ENCODE peak calls at places on chromosomes 11 and 22, in five cellular contexts. Z is lung, Y is natural killer cell, M is Caco-2, E is chondrocyte. L is an unnamed sample.

GRCh38 chr11:93783767-93784151 is 323 bp upstream of the MED17 start:
- DNase-seq in E (no peak), Y (no peak), M (peak), Z (no peak), L (peak)

GRCh38 chr22:17486313-17486712 is 77.0 kb upstream of the SLC25A18 start:
- DNase-seq in E (no peak), Y (no peak), Z (no peak), M (no peak), L (no peak)

GRCh38 chr11:46674463-46675287 is 25.7 kb downstream of the ARHGAP1 start:
- DNase-seq in E (peak), Z (no peak), Y (no peak), M (peak), L (no peak)

GRCh38 chr22:39144101-39144815 is 8.2 kb downstream of the CBX7 start:
- DNase-seq in E (peak), Z (no peak), Y (peak), M (no peak), L (no peak)

GRCh38 chr11:36265793-36266628 is 23.2 kb downstream of the COMMD9 start:
- DNase-seq in E (no peak), Z (peak), M (peak), Y (peak), L (no peak)

GRCh38 chr11:130102457-130103249 is 33.0 kb downstream of the APLP2 start:
- DNase-seq in Y (no peak), M (no peak), E (no peak), Z (no peak), L (no peak)

GRCh38 chr22:17108256-17109112 is 12.7 kb downstream of the TMEM121B start:
- DNase-seq in Z (no peak), Y (no peak), E (peak), M (no peak), L (no peak)

GRCh38 chr22:20537325-20537756 is 29.9 kb downstream of the MED15 start:
- DNase-seq in Y (no peak), E (peak), M (no peak), Z (no peak), L (no peak)

GRCh38 chr11:101470881-101471535 is 112.8 kb downstream of the TRPC6 start:
- DNase-seq in E (no peak), M (peak), Z (no peak), Y (no peak), L (peak)

GRCh38 chr11:82577246-82577645 is 156.4 kb downstream of the FAM181B start:
- DNase-seq in Z (no peak), Y (no peak), M (no peak), E (no peak), L (no peak)

GRCh38 chr22:24580276-24580675 is 12.6 kb downstream of the LRRC75B start:
- DNase-seq in E (no peak), Y (no peak), Z (no peak), M (no peak), L (peak)

GRCh38 chr11:128604723-128605122 is 17.4 kb upstream of the ETS1 start:
- DNase-seq in Z (no peak), Y (no peak), E (no peak), M (no peak), L (no peak)

GRCh38 chr11:76067099-76067498 is 139.2 kb downstream of the WNT11 start:
- DNase-seq in M (no peak), E (no peak), Z (no peak), Y (no peak), L (no peak)

GRCh38 chr11:62879150-62879549 is 1.5 kb upstream of the SLC3A2 start:
- DNase-seq in E (no peak), Y (no peak), M (no peak), Z (no peak), L (no peak)

GRCh38 chr11:62879554-62879953 is 1.1 kb upstream of the SLC3A2 start:
- DNase-seq in Y (no peak), Z (peak), M (no peak), E (no peak), L (no peak)

GRCh38 chr11:62880231-62880802 is 379 bp upstream of the SLC3A2 start:
- DNase-seq in Z (peak), Y (no peak), E (no peak), M (no peak), L (peak)

GRCh38 chr11:62876712-62877111 is 4.0 kb upstream of the SLC3A2 start:
- DNase-seq in Z (no peak), Y (no peak), E (no peak), M (no peak), L (no peak)

GRCh38 chr11:62875698-62876483 is 4.8 kb upstream of the SLC3A2 start:
- DNase-seq in M (peak), E (no peak), Z (no peak), Y (no peak), L (no peak)
- TF ChIP-seq CTCF in M (no peak), E (peak), Z (no peak), Y (no peak), L (peak)

GRCh38 chr11:69011624-69012091 is 1.4 kb downstream of the MRGPRF start:
- DNase-seq in M (no peak), Z (no peak), E (peak), Y (no peak), L (no peak)

GRCh38 chr11:69012092-69013008 is 696 bp downstream of the MRGPRF start:
- DNase-seq in Y (no peak), Z (no peak), M (no peak), E (no peak), L (no peak)

GRCh38 chr11:69014084-69014935 is 1.3 kb upstream of the MRGPRF start:
- DNase-seq in M (no peak), Z (no peak), E (no peak), Y (no peak), L (peak)

GRCh38 chr11:69014936-69015549 is 2.0 kb upstream of the MRGPRF start:
- DNase-seq in E (no peak), M (no peak), Z (no peak), Y (no peak), L (no peak)

DNA sequence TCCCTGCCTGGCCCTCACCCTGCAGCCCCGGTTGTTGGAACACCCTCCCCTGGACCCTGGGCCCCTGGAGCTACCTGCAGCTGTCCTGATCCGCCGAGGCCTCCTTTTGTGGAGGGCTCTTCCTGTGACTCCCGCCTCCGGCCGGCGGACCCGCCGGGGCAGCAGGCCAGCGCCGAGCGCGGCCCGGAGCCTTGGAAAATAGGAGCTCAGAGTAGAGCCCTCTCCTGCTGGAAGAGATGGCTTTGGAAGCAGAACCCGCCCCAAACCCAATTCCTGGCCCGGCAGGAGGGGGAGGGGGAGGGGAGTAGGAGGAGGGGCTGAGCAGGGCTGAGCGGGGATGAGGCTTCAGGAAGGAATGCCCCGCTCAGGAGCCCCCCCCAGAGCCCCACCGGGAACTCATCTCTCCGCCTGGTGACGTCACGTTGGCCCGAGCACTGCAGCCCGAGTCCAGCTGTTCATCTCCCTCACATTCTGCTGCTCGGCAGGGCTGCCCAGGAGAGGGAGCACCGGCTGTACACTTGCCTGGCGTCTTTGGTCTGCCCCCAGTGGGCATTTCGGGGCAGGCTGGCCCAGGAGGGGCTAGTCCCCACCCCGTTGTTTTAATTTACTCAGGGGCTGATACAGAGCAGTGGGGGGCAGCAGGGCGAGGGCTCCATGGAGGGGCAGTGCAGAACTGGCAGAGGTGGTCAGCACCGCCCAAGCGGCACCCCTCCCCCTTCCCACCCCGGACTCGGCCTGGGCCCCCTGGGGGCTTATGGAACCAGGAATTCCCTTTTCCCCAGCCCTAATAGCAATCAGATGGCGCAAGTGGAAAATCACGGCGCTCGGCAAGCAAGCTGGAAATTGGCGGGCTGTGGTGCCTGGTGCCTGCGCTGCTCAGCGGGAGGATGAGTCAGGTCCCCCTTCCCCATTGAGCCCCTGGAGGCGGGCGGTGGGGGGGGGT is at the start of gene MRGPRF:
- DNase-seq in E (no peak), Y (no peak), M (no peak), Z (peak), L (peak)
- TF ChIP-seq CTCF in E (peak), Y (no peak), M (no peak), Z (no peak), L (peak)

GRCh38 chr22:31867386-31868153 is 76.8 kb upstream of the YWHAH start:
- DNase-seq in M (no peak), Z (no peak), Y (no peak), E (no peak), L (no peak)

GRCh38 chr22:31871475-31871874 is 72.9 kb upstream of the YWHAH start:
- DNase-seq in M (no peak), Z (no peak), E (no peak), Y (no peak), L (no peak)

GRCh38 chr22:31872209-31872608 is 72.1 kb upstream of the YWHAH start:
- DNase-seq in Z (no peak), Y (no peak), M (no peak), E (no peak), L (no peak)

GRCh38 chr22:31874821-31875220 is 69.5 kb upstream of the YWHAH start:
- DNase-seq in E (no peak), M (no peak), Z (no peak), Y (no peak), L (no peak)

DNA sequence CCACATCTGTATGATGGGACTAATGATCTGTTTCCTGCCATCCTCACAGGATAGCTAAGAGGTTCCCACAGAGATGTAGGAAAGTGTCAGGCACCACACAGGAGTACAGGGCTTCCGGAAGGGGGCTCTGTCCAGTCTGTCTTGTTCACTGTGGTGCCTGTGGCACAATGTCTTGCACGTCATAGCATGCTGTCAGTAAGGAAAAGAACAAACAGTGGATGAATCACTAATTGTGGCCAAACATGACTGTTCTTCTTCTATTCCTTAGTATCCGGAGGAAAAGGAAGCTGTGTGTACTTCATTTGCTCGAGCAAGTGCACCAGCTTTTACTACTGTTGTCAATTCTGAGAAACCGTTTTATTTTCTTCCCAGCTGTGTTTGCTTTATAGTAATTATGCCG is 73.4 kb upstream of the YWHAH start:
- DNase-seq in M (no peak), Y (no peak), Z (no peak), E (no peak), L (no peak)
- TF ChIP-seq CTCF in M (no peak), Y (no peak), Z (no peak), E (no peak), L (peak)

GRCh38 chr11:5611627-5612026 is 13.2 kb upstream of the TRIM34 start:
- DNase-seq in Y (no peak), Z (no peak), M (no peak), E (no peak), L (no peak)
- TF ChIP-seq CTCF in Y (no peak), Z (no peak), M (no peak), E (no peak), L (no peak)

GRCh38 chr11:89508544-89508943 is 17.4 kb upstream of the NOX4 start:
- DNase-seq in E (no peak), Z (no peak), Y (no peak), M (no peak), L (no peak)
- TF ChIP-seq CTCF in E (no peak), Z (no peak), Y (no peak), M (no peak), L (no peak)

GRCh38 chr11:63023415-63023814 is 7.8 kb upstream of the SLC22A8 start:
- DNase-seq in E (no peak), Y (no peak), Z (no peak), M (no peak), L (no peak)

GRCh38 chr11:63022422-63022821 is 6.8 kb upstream of the SLC22A8 start:
- DNase-seq in M (no peak), Y (no peak), E (no peak), Z (no peak), L (no peak)

GRCh38 chr11:63023851-63024648 is 8.4 kb upstream of the SLC22A8 start:
- DNase-seq in M (peak), Y (peak), Z (peak), E (no peak), L (peak)

GRCh38 chr11:63019506-63019905 is 3.9 kb upstream of the SLC22A8 start:
- DNase-seq in E (no peak), Y (no peak), Z (no peak), M (no peak), L (no peak)

DNA sequence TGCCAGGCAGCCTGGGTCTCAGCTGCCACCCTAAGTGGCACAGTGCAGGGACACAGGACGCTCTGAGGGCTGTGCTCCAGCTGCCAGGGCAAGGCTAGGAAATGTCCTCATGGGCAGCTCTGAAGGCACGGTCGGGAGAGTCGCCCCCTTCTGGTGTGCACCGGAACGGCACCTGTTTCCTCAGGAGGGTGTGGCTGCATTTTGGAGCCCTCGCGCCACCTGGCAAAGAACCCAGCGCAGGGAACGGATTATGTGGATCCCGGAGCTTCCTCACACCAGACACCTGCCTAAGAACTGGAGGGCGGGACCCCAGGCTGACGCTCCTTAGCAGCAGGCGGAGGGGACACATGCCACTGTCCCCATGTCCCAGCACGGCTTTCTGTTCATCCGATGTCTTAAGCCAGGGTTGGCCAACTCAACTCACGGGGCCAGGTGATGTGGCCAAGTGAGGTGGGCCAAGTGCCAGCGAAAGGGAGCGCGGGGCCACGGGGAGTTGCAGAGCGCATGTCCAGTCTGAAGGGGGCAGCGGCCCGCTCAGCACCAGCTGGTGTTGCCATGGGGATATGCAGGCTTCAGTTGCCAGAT is 5.1 kb upstream of the SLC22A8 start:
- DNase-seq in Y (no peak), Z (no peak), E (no peak), M (no peak), L (no peak)
- TF ChIP-seq CTCF in Y (no peak), Z (no peak), E (peak), M (peak), L (peak)

GRCh38 chr11:78811622-78812021 is 237.0 kb upstream of the NARS2 start:
- DNase-seq in E (no peak), Y (no peak), M (no peak), Z (no peak), L (no peak)
- TF ChIP-seq CTCF in E (no peak), Y (no peak), M (no peak), Z (no peak), L (no peak)

DNA sequence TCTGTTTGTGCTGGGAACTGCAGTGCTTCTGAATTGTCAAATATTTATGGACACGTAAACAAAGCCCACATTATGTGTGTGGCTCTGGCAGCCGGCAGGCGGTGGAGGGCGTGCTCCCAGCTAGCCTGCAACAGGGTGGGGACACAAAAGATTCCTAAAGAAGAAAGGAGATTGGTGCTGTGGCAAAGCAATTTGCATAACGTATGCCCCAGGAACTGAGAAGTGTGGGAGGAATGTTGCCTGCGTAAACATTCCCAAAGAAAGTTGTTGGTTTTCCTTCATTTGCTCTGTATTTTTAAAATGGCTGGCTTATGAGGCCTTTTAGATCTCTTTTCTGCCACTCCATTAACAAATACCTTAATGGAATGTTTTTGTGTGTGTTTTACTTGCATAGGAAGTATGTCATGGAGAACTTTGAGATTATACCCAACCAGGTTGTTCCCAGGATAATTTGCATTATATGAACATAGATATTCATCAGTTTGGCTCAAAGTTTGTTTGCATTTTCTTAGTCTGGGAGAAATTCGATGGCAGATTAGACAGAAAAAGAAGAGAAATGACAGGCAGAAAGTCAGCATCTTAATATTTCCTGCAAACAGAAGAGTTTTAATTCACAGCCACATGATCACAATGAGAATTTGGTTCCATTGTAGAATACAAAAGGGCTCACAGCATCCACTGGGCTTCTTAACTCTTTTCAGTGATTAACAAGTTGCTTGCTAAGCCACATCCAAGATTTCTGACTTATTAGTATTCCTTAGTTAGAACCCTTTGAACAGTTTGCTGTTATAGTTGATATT is 41.8 kb upstream of the DLAT start:
- DNase-seq in Y (no peak), M (peak), Z (peak), E (no peak), L (peak)
- TF ChIP-seq CTCF in Y (no peak), M (no peak), Z (no peak), E (no peak), L (peak)

GRCh38 chr11:6079463-6079862 is 28.0 kb upstream of the OR56B4 start:
- DNase-seq in M (no peak), E (no peak), Z (no peak), Y (no peak), L (no peak)
- TF ChIP-seq CTCF in M (no peak), E (no peak), Z (no peak), Y (no peak), L (no peak)

L was measured in AG04450.